ENCODE peak calls at places on chromosomes 11 and 22, in four cellular contexts. One of them, this sample, is unnamed. For H3K4me1, the result is how much of the 10 kb centered on the place peaks cover.

GRCh38 chr11:134802116-134802515 is 390.1 kb upstream of the B3GAT1 start:
- DNase-seq in tibial artery: no peak
- DNase-seq in OCI-LY7: no peak
- DNase-seq in esophagus squamous epithelium: no peak
- DNase-seq in this sample: no peak

GRCh38 chr22:22248878-22249277 is 4.3 kb downstream of the VPREB1 start:
- DNase-seq in esophagus squamous epithelium: no peak
- DNase-seq in tibial artery: no peak
- DNase-seq in OCI-LY7: peak
- DNase-seq in this sample: no peak

GRCh38 chr11:133576351-133576750 is 44.0 kb upstream of the OPCML start:
- DNase-seq in esophagus squamous epithelium: no peak
- DNase-seq in tibial artery: no peak
- DNase-seq in OCI-LY7: no peak
- DNase-seq in this sample: no peak

GRCh38 chr11:61880050-61880449 is 11.3 kb downstream of the FADS3 start:
- DNase-seq in tibial artery: no peak
- DNase-seq in OCI-LY7: peak
- DNase-seq in esophagus squamous epithelium: no peak
- DNase-seq in this sample: no peak

GRCh38 chr11:11752688-11753087 is 89.1 kb upstream of the USP47 start:
- DNase-seq in tibial artery: no peak
- DNase-seq in esophagus squamous epithelium: no peak
- DNase-seq in OCI-LY7: no peak
- DNase-seq in this sample: no peak

GRCh38 chr11:3926458-3927095 is 71.1 kb downstream of the STIM1 start:
- DNase-seq in tibial artery: no peak
- DNase-seq in esophagus squamous epithelium: no peak
- DNase-seq in OCI-LY7: no peak
- DNase-seq in this sample: no peak

GRCh38 chr11:2317354-2318050 is 15.7 kb downstream of the TSPAN32 start:
- DNase-seq in tibial artery: no peak
- DNase-seq in OCI-LY7: no peak
- DNase-seq in esophagus squamous epithelium: no peak
- DNase-seq in this sample: no peak

GRCh38 chr11:77213029-77213579 is 85.1 kb downstream of the MYO7A start:
- DNase-seq in OCI-LY7: no peak
- DNase-seq in tibial artery: no peak
- DNase-seq in esophagus squamous epithelium: no peak
- DNase-seq in this sample: no peak

GRCh38 chr22:23767673-23768548 is at the start of gene CHCHD10:
- DNase-seq in tibial artery: peak
- DNase-seq in esophagus squamous epithelium: no peak
- DNase-seq in OCI-LY7: peak
- DNase-seq in this sample: peak

GRCh38 chr11:101048479-101048878 is 81.1 kb downstream of the PGR start:
- DNase-seq in esophagus squamous epithelium: no peak
- DNase-seq in tibial artery: no peak
- DNase-seq in OCI-LY7: no peak
- DNase-seq in this sample: no peak

GRCh38 chr11:69825037-69825834 is 6.0 kb upstream of the FGF3 start:
- DNase-seq in OCI-LY7: no peak
- DNase-seq in esophagus squamous epithelium: no peak
- DNase-seq in tibial artery: no peak
- DNase-seq in this sample: peak

GRCh38 chr11:69918938-69919650 is 99.9 kb upstream of the FGF3 start:
- DNase-seq in tibial artery: peak
- DNase-seq in OCI-LY7: peak
- DNase-seq in esophagus squamous epithelium: no peak
- DNase-seq in this sample: peak

GRCh38 chr22:24683671-24684070 is 80.7 kb downstream of the GGT1 start:
- DNase-seq in esophagus squamous epithelium: no peak
- DNase-seq in tibial artery: no peak
- DNase-seq in OCI-LY7: no peak
- DNase-seq in this sample: no peak

GRCh38 chr11:19820100-19820499 is 107.5 kb downstream of the NAV2 start:
- DNase-seq in OCI-LY7: no peak
- DNase-seq in tibial artery: no peak
- DNase-seq in esophagus squamous epithelium: no peak
- DNase-seq in this sample: no peak

GRCh38 chr11:73189315-73189714 is 28.8 kb upstream of the P2RY2 start:
- DNase-seq in OCI-LY7: peak
- DNase-seq in tibial artery: peak
- DNase-seq in esophagus squamous epithelium: no peak
- DNase-seq in this sample: no peak

GRCh38 chr22:19703869-19704268 is 10.4 kb upstream of the SEPTIN5 start:
- DNase-seq in tibial artery: peak
- DNase-seq in esophagus squamous epithelium: no peak
- DNase-seq in OCI-LY7: no peak
- DNase-seq in this sample: peak

GRCh38 chr11:75298191-75298590 is 53.3 kb downstream of the ARRB1 start:
- DNase-seq in esophagus squamous epithelium: no peak
- DNase-seq in OCI-LY7: no peak
- DNase-seq in tibial artery: no peak
- DNase-seq in this sample: no peak

DNA sequence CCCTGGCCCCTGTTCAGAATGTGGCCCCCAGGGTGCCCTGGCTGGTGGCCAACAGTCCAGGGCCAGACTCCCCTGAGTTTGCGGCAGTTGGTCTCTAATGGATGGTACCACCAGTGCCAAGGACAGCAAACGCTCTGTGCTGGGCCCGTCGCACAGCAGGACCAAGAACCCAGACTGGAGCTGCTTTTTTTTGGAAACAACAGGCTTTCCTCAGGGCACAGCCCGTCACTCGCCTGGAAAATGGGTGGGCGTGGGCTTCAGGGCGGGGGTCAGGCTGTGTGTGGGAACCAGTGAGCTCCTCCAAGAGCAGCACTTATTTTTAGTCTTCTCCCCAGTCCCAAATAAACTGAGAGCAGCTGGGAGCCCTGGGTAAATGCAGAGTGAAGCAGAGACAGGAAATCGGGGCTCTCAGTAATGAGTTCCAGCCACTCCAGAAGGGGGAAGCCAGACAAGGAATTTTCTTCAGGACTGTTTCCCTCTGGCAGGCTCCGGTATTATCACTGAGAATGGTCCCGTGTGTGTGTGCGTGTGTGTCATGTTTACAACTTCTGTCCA is 62.9 kb downstream of the PPFIBP2 start:
- DNase-seq in OCI-LY7: no peak
- DNase-seq in esophagus squamous epithelium: no peak
- DNase-seq in tibial artery: peak
- DNase-seq in this sample: peak
- H3K4me1 ChIP-seq in OCI-LY7: under half
- H3K4me1 ChIP-seq in esophagus squamous epithelium: half or more
- H3K4me1 ChIP-seq in tibial artery: under half
- H3K4me1 ChIP-seq in this sample: under half

DNA sequence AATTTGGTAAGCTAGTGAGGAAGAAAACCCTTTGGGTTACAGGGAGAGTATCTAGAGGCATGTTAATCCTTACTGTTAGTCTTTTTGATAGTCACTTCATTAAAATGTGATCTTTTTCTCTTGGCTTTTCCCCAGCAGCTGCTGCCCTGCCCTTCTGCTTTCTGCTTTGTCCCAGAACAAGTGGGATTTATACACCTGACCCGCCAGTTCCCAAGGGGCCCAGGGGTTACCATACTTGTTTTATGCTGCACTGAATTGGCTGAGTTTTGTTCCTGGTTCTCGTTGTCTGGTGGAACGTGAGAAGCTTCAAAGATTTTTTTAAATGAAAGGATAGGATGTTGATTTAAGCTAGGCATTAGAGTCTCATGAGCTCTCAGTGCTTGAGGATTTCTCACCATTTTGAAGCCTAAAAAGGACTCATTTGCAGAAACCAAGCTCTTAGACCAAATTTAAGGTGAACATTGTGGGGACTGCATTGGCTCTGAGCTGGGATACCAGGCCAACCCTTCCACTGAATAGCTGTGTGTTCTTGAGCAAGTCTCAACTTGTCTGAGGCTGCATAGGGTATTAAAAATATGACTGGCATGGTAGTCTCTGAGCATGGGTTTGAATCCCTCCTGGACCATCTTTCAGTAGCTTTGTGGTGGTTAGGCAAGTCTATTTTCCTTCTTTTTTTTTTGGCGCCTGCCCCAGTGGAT is 6.6 kb downstream of the LIMK2 start:
- DNase-seq in tibial artery: no peak
- DNase-seq in esophagus squamous epithelium: no peak
- DNase-seq in OCI-LY7: no peak
- DNase-seq in this sample: no peak
- H3K4me1 ChIP-seq in tibial artery: under half
- H3K4me1 ChIP-seq in esophagus squamous epithelium: half or more
- H3K4me1 ChIP-seq in OCI-LY7: under half
- H3K4me1 ChIP-seq in this sample: under half

DNA sequence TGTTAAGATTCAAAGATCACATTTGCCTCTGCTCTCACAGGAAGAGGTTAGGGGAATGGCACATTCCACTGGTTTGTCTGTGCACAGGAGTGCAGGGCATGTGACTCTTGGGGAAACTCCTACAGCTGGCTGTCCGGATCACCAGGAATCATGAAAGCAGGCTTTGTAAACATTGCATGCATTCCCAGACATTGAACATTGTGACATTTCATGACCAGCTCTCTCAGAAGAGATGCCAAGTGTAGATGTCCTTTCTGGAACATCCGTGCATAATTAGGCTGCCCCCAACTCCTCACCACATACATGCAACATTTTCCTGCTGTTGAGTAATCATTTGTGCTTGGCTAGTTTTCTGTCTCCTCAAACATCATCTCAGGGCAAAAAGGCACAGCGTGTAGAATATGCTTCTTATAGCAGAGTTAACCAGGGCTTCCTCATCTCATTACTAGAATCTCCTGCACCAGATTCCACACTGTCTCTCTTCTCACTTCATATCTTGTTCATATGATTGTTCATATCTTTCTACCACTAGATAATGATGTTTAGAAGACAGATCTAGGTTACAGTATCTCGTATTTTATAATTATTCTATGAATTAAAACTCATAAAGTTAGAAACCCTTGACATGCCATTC is 694.7 kb downstream of the NTM start:
- DNase-seq in tibial artery: peak
- DNase-seq in esophagus squamous epithelium: no peak
- DNase-seq in OCI-LY7: no peak
- DNase-seq in this sample: no peak
- H3K4me1 ChIP-seq in tibial artery: under half
- H3K4me1 ChIP-seq in esophagus squamous epithelium: under half
- H3K4me1 ChIP-seq in OCI-LY7: under half
- H3K4me1 ChIP-seq in this sample: under half

GRCh38 chr11:96211433-96211832 is 131.6 kb downstream of the MAML2 start:
- DNase-seq in OCI-LY7: no peak
- DNase-seq in esophagus squamous epithelium: no peak
- DNase-seq in tibial artery: no peak
- DNase-seq in this sample: no peak
- H3K4me1 ChIP-seq in OCI-LY7: half or more
- H3K4me1 ChIP-seq in esophagus squamous epithelium: half or more
- H3K4me1 ChIP-seq in tibial artery: under half
- H3K4me1 ChIP-seq in this sample: under half

GRCh38 chr11:64608260-64608538 is 17.2 kb downstream of the SLC22A12 start:
- DNase-seq in tibial artery: no peak
- DNase-seq in esophagus squamous epithelium: no peak
- DNase-seq in OCI-LY7: no peak
- DNase-seq in this sample: no peak

GRCh38 chr11:64605656-64606585 is 14.9 kb downstream of the SLC22A12 start:
- DNase-seq in esophagus squamous epithelium: no peak
- DNase-seq in OCI-LY7: no peak
- DNase-seq in tibial artery: no peak
- DNase-seq in this sample: no peak

GRCh38 chr11:64606796-64607380 is 15.9 kb downstream of the SLC22A12 start:
- DNase-seq in esophagus squamous epithelium: no peak
- DNase-seq in tibial artery: no peak
- DNase-seq in OCI-LY7: no peak
- DNase-seq in this sample: no peak

GRCh38 chr11:64608636-64609035 is 17.6 kb downstream of the SLC22A12 start:
- DNase-seq in esophagus squamous epithelium: no peak
- DNase-seq in tibial artery: no peak
- DNase-seq in OCI-LY7: no peak
- DNase-seq in this sample: no peak

GRCh38 chr11:64607381-64608259 is 16.6 kb downstream of the SLC22A12 start:
- DNase-seq in OCI-LY7: no peak
- DNase-seq in esophagus squamous epithelium: no peak
- DNase-seq in tibial artery: no peak
- DNase-seq in this sample: no peak
- H3K4me1 ChIP-seq in OCI-LY7: under half
- H3K4me1 ChIP-seq in esophagus squamous epithelium: under half
- H3K4me1 ChIP-seq in tibial artery: under half
- H3K4me1 ChIP-seq in this sample: under half

GRCh38 chr11:99522467-99523173 is 501.9 kb downstream of the CNTN5 start:
- DNase-seq in esophagus squamous epithelium: no peak
- DNase-seq in tibial artery: no peak
- DNase-seq in OCI-LY7: no peak
- DNase-seq in this sample: no peak
- H3K4me1 ChIP-seq in esophagus squamous epithelium: under half
- H3K4me1 ChIP-seq in tibial artery: under half
- H3K4me1 ChIP-seq in OCI-LY7: under half
- H3K4me1 ChIP-seq in this sample: under half

GRCh38 chr11:64238076-64238475 is 2.8 kb upstream of the FKBP2 start:
- DNase-seq in tibial artery: no peak
- DNase-seq in OCI-LY7: no peak
- DNase-seq in esophagus squamous epithelium: no peak
- DNase-seq in this sample: no peak

GRCh38 chr11:64233913-64234839 is at the start of gene VEGFB:
- DNase-seq in esophagus squamous epithelium: no peak
- DNase-seq in OCI-LY7: peak
- DNase-seq in tibial artery: peak
- DNase-seq in this sample: peak

GRCh38 chr11:64234840-64235379 is 526 bp downstream of the VEGFB start:
- DNase-seq in OCI-LY7: peak
- DNase-seq in tibial artery: peak
- DNase-seq in esophagus squamous epithelium: no peak
- DNase-seq in this sample: peak

GRCh38 chr11:64237484-64237951 is 3.1 kb downstream of the VEGFB start:
- DNase-seq in OCI-LY7: no peak
- DNase-seq in esophagus squamous epithelium: no peak
- DNase-seq in tibial artery: no peak
- DNase-seq in this sample: peak

DNA sequence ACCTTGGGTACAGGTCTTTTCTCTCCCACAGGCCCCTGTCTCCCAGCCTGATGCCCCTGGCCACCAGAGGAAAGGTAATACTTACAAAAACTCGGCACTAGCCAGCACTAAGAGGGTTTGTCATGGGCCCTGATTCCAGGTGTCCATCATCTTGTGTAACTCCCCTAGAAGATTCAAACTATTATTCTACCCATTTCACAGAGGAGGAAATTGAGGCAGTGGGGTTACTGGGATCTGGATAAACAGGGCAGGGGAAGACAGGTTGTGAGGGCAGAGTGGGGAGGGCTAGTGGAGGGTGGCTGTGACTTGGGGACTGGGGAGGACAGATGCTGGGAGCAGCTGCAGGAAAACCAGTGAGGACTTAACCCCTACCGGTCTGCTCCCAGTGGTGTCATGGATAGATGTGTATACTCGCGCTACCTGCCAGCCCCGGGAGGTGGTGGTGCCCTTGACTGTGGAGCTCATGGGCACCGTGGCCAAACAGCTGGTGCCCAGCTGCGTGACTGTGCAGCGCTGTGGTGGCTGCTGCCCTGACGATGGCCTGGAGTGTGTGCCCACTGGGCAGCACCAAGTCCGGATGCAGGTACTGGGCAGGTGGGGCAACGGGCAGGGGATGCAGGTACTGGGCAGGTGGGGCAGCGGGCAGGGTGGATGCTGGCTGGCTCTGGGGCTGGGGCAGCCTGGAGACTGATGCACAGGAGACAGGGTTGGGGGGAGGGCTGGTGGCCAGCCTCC is 1.2 kb downstream of the VEGFB start:
- DNase-seq in esophagus squamous epithelium: no peak
- DNase-seq in OCI-LY7: no peak
- DNase-seq in tibial artery: no peak
- DNase-seq in this sample: peak
- H3K4me1 ChIP-seq in esophagus squamous epithelium: half or more
- H3K4me1 ChIP-seq in OCI-LY7: half or more
- H3K4me1 ChIP-seq in tibial artery: under half
- H3K4me1 ChIP-seq in this sample: under half

GRCh38 chr11:79309402-79309801 is 131.4 kb downstream of the TENM4 start:
- DNase-seq in OCI-LY7: no peak
- DNase-seq in esophagus squamous epithelium: no peak
- DNase-seq in tibial artery: no peak
- DNase-seq in this sample: no peak
- H3K4me1 ChIP-seq in OCI-LY7: under half
- H3K4me1 ChIP-seq in esophagus squamous epithelium: under half
- H3K4me1 ChIP-seq in tibial artery: under half
- H3K4me1 ChIP-seq in this sample: under half

This sample was measured in aorta.